ENCODE peak calls at places on chromosomes 4 and X, in five cellular contexts. N is colonic mucosa; L is CD8-positive, alpha-beta memory T cell; Z is testis; G is SK-N-SH. W is an unnamed sample.
A peak's percentile ranks its signal among the peaks of the same experiment; 100 is the strongest.

GRCh38 chr4:140448162-140448561 is 20.7 kb upstream of the CLGN start:
- DNase-seq in N (no peak), L (no peak), Z (no peak), G (no peak), W (no peak)

GRCh38 chrX:122094611-122095010 is 1047.2 kb downstream of the GLUD2 start:
- DNase-seq in N (no peak), L (no peak), Z (no peak), G (no peak), W (no peak)

GRCh38 chrX:33726281-33727160 is 405.6 kb downstream of the FAM47A start:
- DNase-seq in N (no peak), L (no peak), Z (no peak), G (no peak), W (no peak)

GRCh38 chr4:150212927-150213326 is 134.7 kb downstream of the DCLK2 start:
- DNase-seq in N (no peak), L (no peak), Z (no peak), G (no peak), W (no peak)

GRCh38 chr4:183182873-183183725 is 84.0 kb downstream of the WWC2 start:
- DNase-seq in N (no peak), L (no peak), Z (peak; percentile 21), G (no peak), W (peak; percentile 48)

GRCh38 chrX:63686878-63687714 is 97.9 kb downstream of the ARHGEF9 start:
- DNase-seq in N (no peak), L (no peak), Z (no peak), G (peak; percentile 42), W (no peak)

GRCh38 chrX:8314881-8315280 is 143.8 kb upstream of the VCX2 start:
- DNase-seq in N (no peak), L (no peak), Z (no peak), G (no peak), W (no peak)

GRCh38 chr4:6192245-6192644 is 8.1 kb downstream of the JAKMIP1 start:
- DNase-seq in N (no peak), L (no peak), Z (no peak), G (no peak), W (no peak)

GRCh38 chr4:105978684-105979296 is 83.5 kb downstream of the NPNT start:
- DNase-seq in N (no peak), L (no peak), Z (no peak), G (no peak), W (no peak)

GRCh38 chr4:38605181-38605764 is 58.7 kb upstream of the KLF3 start:
- DNase-seq in N (no peak), L (no peak), Z (no peak), G (no peak), W (no peak)

GRCh38 chr4:150145950-150146340 is 67.7 kb downstream of the DCLK2 start:
- DNase-seq in N (no peak), L (no peak), Z (no peak), G (no peak), W (no peak)

GRCh38 chr4:70969076-70969475 is 24.4 kb upstream of the DCK start:
- DNase-seq in N (no peak), L (no peak), Z (no peak), G (no peak), W (no peak)

GRCh38 chrX:39550795-39551361 is 546.9 kb downstream of the BCOR start:
- DNase-seq in N (no peak), L (no peak), Z (no peak), G (no peak), W (no peak)

GRCh38 chr4:41257257-41257900 is 651 bp downstream of the UCHL1 start:
- DNase-seq in N (peak; percentile 32), L (no peak), Z (peak; percentile 62), G (peak; percentile 85), W (peak; percentile 78)

GRCh38 chr4:92520563-92520962 is 216.8 kb downstream of the GRID2 start:
- DNase-seq in N (no peak), L (no peak), Z (no peak), G (no peak), W (no peak)

GRCh38 chrX:150841466-150842197 is 56.8 kb downstream of the CD99L2 start:
- DNase-seq in N (no peak), L (no peak), Z (no peak), G (no peak), W (no peak)

GRCh38 chrX:4570141-4570540 is 856.7 kb upstream of the PRKX start:
- DNase-seq in N (no peak), L (no peak), Z (no peak), G (no peak), W (no peak)

GRCh38 chr4:63618883-63619573 is 790.2 kb downstream of the TECRL start:
- DNase-seq in N (no peak), L (no peak), Z (no peak), G (no peak), W (no peak)

GRCh38 chr4:93994175-93994994 is 165.8 kb downstream of the ATOH1 start:
- DNase-seq in N (no peak), L (no peak), Z (no peak), G (no peak), W (no peak)

GRCh38 chrX:50614460-50614859 is 143.8 kb upstream of the DGKK start:
- DNase-seq in N (no peak), L (no peak), Z (no peak), G (no peak), W (no peak)

GRCh38 chr4:128287159-128287870 is at the start of gene PGRMC2:
- DNase-seq in N (peak; percentile 50), L (no peak), Z (no peak), G (peak; percentile 61), W (no peak)

GRCh38 chrX:46327229-46328081 is 217.8 kb downstream of the ZNF674 start:
- DNase-seq in N (peak; percentile 43), L (no peak), Z (peak; percentile 32), G (no peak), W (peak; percentile 35)

GRCh38 chr4:138051157-138051556 is 191.0 kb downstream of the SLC7A11 start:
- DNase-seq in N (no peak), L (no peak), Z (no peak), G (no peak), W (no peak)

GRCh38 chrX:20181563-20182329 is 40.1 kb upstream of the EIF1AX start:
- DNase-seq in N (no peak), L (no peak), Z (no peak), G (no peak), W (no peak)

GRCh38 chrX:11739796-11740195 is 18.2 kb upstream of the MSL3 start:
- DNase-seq in N (no peak), L (no peak), Z (no peak), G (no peak), W (no peak)

GRCh38 chr4:56821394-56822263 is at the start of gene SPINK2:
- DNase-seq in N (peak; percentile 64), L (peak; percentile 54), Z (peak; percentile 58), G (peak; percentile 88), W (peak; percentile 57)

GRCh38 chrX:152588206-152588605 is 49.5 kb upstream of the GABRQ start:
- DNase-seq in N (no peak), L (no peak), Z (no peak), G (no peak), W (no peak)

GRCh38 chrX:65821721-65822496 is 154.5 kb downstream of the MSN start:
- DNase-seq in N (peak; percentile 28), L (peak; percentile 2), Z (peak; percentile 16), G (no peak), W (peak; percentile 73)

DNA sequence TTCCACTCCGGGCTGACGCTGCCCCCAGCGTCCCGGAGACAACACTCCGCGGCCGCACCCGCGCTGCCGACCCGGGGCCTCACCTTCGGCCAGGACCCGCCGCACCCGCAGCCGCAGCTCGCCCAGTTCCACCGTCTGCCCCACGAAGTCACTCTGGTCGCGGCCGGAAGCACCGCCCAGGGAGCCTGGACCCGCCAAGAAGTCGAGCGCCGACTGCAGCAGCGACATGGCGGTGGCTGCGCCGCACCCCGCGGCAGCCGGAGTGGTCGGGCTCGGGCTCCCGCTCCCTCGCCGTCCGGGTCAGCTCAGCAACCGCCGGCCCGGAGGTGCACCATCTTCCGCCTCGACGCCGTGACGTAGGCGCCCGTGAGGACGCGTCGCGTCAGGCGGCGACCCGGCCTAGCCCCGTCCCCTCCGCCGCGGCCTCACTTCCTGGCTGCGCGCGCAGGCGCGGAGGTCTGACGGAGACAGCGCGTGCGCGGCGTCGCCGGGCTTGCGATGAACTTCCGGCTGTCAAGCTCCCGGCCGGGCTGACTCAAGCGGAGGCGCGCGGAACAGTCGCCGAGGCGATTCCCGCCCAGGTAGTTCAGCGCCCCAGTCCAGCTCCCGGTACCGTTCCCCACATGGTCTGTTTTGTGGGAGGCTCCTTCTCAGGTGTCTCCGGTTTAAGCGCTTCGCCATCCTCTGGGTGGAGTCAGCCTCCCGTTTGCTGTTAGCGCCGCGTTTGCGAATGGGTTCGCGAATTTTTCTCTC is at the start of the genes GAK and TMEM175:
- DNase-seq in N (peak; percentile 95), L (peak; percentile 95), Z (peak; percentile 94), G (peak; percentile 99), W (peak; percentile 99)
- H3K4me1 ChIP-seq in N (peaks cover 19% of the 10 kb centered on the region), L (peaks cover 40% of the 10 kb centered on the region), Z (peaks cover 24% of the 10 kb centered on the region), G (peaks cover 18% of the 10 kb centered on the region), W (peaks cover 7% of the 10 kb centered on the region)

DNA sequence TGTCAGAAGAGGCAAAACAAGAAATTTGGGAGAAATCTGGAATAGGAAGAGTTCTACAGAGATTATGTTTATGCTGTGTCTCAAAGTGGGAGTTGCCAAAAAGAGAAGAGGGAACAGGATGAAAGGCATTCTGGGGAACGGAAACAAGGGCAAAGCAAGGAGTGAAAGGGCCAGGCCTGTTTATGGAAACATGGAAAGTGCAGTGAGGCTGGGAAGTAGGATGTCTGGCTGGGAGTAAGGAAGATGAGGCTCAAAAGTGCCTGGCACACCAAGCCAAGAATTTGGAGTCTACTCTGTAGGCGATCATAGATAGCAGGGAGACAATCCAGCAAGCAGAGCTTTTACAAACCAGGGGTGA is 1.8 kb upstream of the CUL4B start:
- DNase-seq in N (no peak), L (no peak), Z (no peak), G (no peak), W (no peak)
- H3K4me3 ChIP-seq in N (no peak overlapping the region), L (no peak overlapping the region), Z (no peak overlapping the region), G (peak overlapping the region; percentile 77), W (no peak overlapping the region)

DNA sequence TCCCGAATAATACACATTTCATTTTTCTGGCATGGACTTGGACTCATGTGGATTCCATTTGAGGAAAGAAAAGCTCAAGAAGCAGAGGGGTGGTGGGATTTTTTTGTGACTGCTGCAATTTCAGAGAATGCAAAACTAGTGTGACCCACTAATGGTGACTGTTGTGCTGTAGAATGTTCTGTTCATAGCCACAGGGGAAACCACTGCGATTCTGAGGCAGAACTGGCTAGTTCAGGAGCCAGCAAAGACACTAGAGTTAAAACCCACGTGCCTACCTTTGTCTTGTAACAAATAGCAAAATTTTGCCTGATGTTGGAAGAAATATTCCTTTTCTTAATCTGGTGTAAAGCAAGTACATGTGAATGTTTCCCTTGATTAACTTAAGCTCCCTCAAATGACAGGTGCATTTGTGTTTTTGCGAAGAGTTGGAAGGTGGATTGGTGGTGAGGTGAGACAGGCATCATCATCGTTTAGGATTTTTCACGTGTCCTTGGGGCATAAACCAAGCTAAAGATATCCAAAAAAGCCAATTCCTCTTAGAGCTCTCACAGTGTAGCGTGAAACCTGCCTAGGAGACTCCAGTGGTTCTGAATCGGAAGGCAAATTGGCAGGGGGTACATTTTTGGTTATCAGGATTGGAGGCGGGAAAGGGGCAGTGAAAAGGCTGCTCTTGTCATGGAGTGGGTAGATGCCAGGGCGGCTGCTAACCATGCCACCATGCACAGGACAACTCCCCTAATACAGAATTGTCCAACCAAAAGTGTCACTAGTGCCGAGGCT is 38.1 kb upstream of the FAM9C start:
- DNase-seq in N (no peak), L (no peak), Z (no peak), G (no peak), W (no peak)
- H3K4me1 ChIP-seq in N (no peaks in the 10 kb centered on the region), L (peaks cover 95% of the 10 kb centered on the region), Z (peaks cover 7% of the 10 kb centered on the region), G (no peaks in the 10 kb centered on the region), W (peaks cover 3% of the 10 kb centered on the region)

DNA sequence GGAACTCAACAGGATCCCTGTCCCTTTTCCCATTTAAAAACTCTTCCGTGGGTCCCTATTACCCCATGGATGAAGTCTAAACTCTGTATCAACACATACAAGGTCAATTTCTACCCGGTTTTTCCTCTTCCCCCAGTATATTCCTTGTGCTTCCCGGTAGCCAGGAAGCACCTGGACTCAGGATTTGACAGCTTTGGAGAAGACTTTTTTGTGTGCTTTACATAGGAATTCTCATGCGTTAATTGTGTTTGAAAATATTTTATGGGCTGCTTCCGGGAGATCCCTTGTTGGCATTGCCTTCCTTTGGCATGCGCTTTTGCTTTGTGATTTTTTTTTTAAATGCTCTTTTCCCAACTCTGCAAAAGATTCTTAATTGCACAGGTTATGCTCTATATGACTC is 7.2 kb downstream of the SMS start:
- DNase-seq in N (no peak), L (no peak), Z (no peak), G (no peak), W (no peak)
- H3K4me3 ChIP-seq in N (no peak overlapping the region), L (no peak overlapping the region), Z (no peak overlapping the region), G (no peak overlapping the region), W (no peak overlapping the region)